ENCODE peak calls at places on chromosomes 12 and 14, in eight cellular contexts. G, D, O, T, A, C, I and J are unnamed samples.

GRCh38 chr12:67394600-67394999 is 125.4 kb downstream of the CAND1 start:
- DNase-seq in G (peak; percentile 82), D (peak; percentile 31), O (no peak), T (peak; percentile 30), A (no peak), C (no peak), I (no peak), J (no peak)

GRCh38 chr12:13000935-13001724 is 1.1 kb upstream of the HEBP1 start:
- DNase-seq in G (peak; percentile 89), D (peak; percentile 62), O (peak; percentile 60), T (no peak), A (peak; percentile 77), C (no peak), I (peak; percentile 52), J (peak; percentile 65)

GRCh38 chr12:95546491-95546813 is 4.8 kb downstream of the USP44 start:
- DNase-seq in G (no peak), D (no peak), O (no peak), T (no peak), A (no peak), C (no peak), I (no peak), J (no peak)

GRCh38 chr12:65232490-65233077 is 45.9 kb upstream of the MSRB3 start:
- DNase-seq in G (no peak), D (peak; percentile 21), O (peak; percentile 9), T (no peak), A (peak; percentile 9), C (no peak), I (no peak), J (peak; percentile 21)

GRCh38 chr14:74240794-74241610 is 1.8 kb downstream of the VSX2 start:
- DNase-seq in G (peak; percentile 78), D (no peak), O (no peak), T (no peak), A (peak; percentile 62), C (no peak), I (peak; percentile 16), J (no peak)

GRCh38 chr12:111429760-111430417 is 24.2 kb downstream of the SH2B3 start:
- DNase-seq in G (no peak), D (no peak), O (no peak), T (no peak), A (no peak), C (no peak), I (peak; percentile 70), J (no peak)

GRCh38 chr12:26373606-26374495 is 178.5 kb downstream of the SSPN start:
- DNase-seq in G (no peak), D (no peak), O (no peak), T (no peak), A (no peak), C (no peak), I (no peak), J (no peak)

GRCh38 chr12:104201238-104202001 is 14.2 kb upstream of the TXNRD1 start:
- DNase-seq in G (no peak), D (peak; percentile 65), O (peak; percentile 67), T (peak; percentile 46), A (peak; percentile 73), C (no peak), I (peak; percentile 35), J (peak; percentile 44)

GRCh38 chr12:68793436-68793835 is 14.5 kb upstream of the MDM2 start:
- DNase-seq in G (no peak), D (no peak), O (no peak), T (no peak), A (no peak), C (no peak), I (no peak), J (no peak)

GRCh38 chr12:104827587-104827986 is 130.5 kb downstream of the SLC41A2 start:
- DNase-seq in G (no peak), D (no peak), O (no peak), T (no peak), A (no peak), C (no peak), I (peak; percentile 24), J (no peak)

GRCh38 chr14:22131749-22132476 is 457.1 kb downstream of the DAD1 start:
- DNase-seq in G (no peak), D (peak; percentile 29), O (no peak), T (no peak), A (no peak), C (no peak), I (peak; percentile 49), J (peak; percentile 27)

GRCh38 chr12:96454396-96454795 is 35.0 kb upstream of the CFAP54 start:
- DNase-seq in G (no peak), D (peak; percentile 71), O (no peak), T (no peak), A (no peak), C (no peak), I (no peak), J (no peak)

GRCh38 chr12:33967760-33968159 is 54.5 kb upstream of the ALG10 start:
- DNase-seq in G (no peak), D (no peak), O (no peak), T (no peak), A (no peak), C (no peak), I (no peak), J (no peak)